ENCODE peak calls at places on chromosomes 11 and 22, in six cellular contexts. One of them, this sample, is unnamed.

GRCh38 chr22:49664891-49665290 is 162.8 kb downstream of the BRD1 start:
- DNase-seq in BE2C: no peak
- DNase-seq in left ventricle myocardium inferior: no peak
- DNase-seq in heart right ventricle: no peak
- DNase-seq in effector memory CD4-positive, alpha-beta T cell: no peak
- DNase-seq in CD8-positive, alpha-beta T cell: no peak
- DNase-seq in this sample: no peak

GRCh38 chr11:58574851-58575250 is 805 bp downstream of the LPXN start:
- DNase-seq in BE2C: no peak
- DNase-seq in left ventricle myocardium inferior: no peak
- DNase-seq in heart right ventricle: no peak
- DNase-seq in effector memory CD4-positive, alpha-beta T cell: no peak
- DNase-seq in CD8-positive, alpha-beta T cell: no peak
- DNase-seq in this sample: no peak

GRCh38 chr11:3341298-3341697 is 37.6 kb downstream of the ZNF195 start:
- DNase-seq in BE2C: peak; percentile 65
- DNase-seq in CD8-positive, alpha-beta T cell: peak; percentile 72
- DNase-seq in effector memory CD4-positive, alpha-beta T cell: peak; percentile 20
- DNase-seq in left ventricle myocardium inferior: peak; percentile 31
- DNase-seq in heart right ventricle: no peak
- DNase-seq in this sample: peak; percentile 55

GRCh38 chr11:38791346-38791961 is 2193.4 kb upstream of the RAG2 start:
- DNase-seq in heart right ventricle: peak; percentile 40
- DNase-seq in effector memory CD4-positive, alpha-beta T cell: no peak
- DNase-seq in left ventricle myocardium inferior: no peak
- DNase-seq in CD8-positive, alpha-beta T cell: no peak
- DNase-seq in BE2C: peak; percentile 51
- DNase-seq in this sample: no peak

GRCh38 chr22:24580276-24580675 is 12.6 kb downstream of the LRRC75B start:
- DNase-seq in BE2C: no peak
- DNase-seq in CD8-positive, alpha-beta T cell: no peak
- DNase-seq in effector memory CD4-positive, alpha-beta T cell: no peak
- DNase-seq in left ventricle myocardium inferior: no peak
- DNase-seq in heart right ventricle: no peak
- DNase-seq in this sample: no peak

GRCh38 chr11:102780491-102780918 is at the start of gene MMP10:
- DNase-seq in CD8-positive, alpha-beta T cell: no peak
- DNase-seq in effector memory CD4-positive, alpha-beta T cell: no peak
- DNase-seq in left ventricle myocardium inferior: no peak
- DNase-seq in BE2C: no peak
- DNase-seq in heart right ventricle: no peak
- DNase-seq in this sample: no peak

GRCh38 chr11:100930185-100930778 is 199.3 kb downstream of the PGR start:
- DNase-seq in heart right ventricle: peak; percentile 11
- DNase-seq in CD8-positive, alpha-beta T cell: no peak
- DNase-seq in effector memory CD4-positive, alpha-beta T cell: no peak
- DNase-seq in left ventricle myocardium inferior: no peak
- DNase-seq in BE2C: no peak
- DNase-seq in this sample: no peak

GRCh38 chr11:36041988-36042606 is 98.2 kb downstream of the LDLRAD3 start:
- DNase-seq in left ventricle myocardium inferior: no peak
- DNase-seq in BE2C: no peak
- DNase-seq in CD8-positive, alpha-beta T cell: no peak
- DNase-seq in effector memory CD4-positive, alpha-beta T cell: no peak
- DNase-seq in heart right ventricle: no peak
- DNase-seq in this sample: no peak

GRCh38 chr22:37752189-37753061 is 55.3 kb upstream of the GCAT start:
- DNase-seq in BE2C: peak; percentile 93
- DNase-seq in CD8-positive, alpha-beta T cell: no peak
- DNase-seq in heart right ventricle: peak; percentile 92
- DNase-seq in effector memory CD4-positive, alpha-beta T cell: no peak
- DNase-seq in left ventricle myocardium inferior: peak; percentile 95
- DNase-seq in this sample: no peak

GRCh38 chr11:76096552-76096951 is 109.8 kb downstream of the WNT11 start:
- DNase-seq in left ventricle myocardium inferior: no peak
- DNase-seq in effector memory CD4-positive, alpha-beta T cell: no peak
- DNase-seq in heart right ventricle: no peak
- DNase-seq in BE2C: peak; percentile 17
- DNase-seq in CD8-positive, alpha-beta T cell: no peak
- DNase-seq in this sample: no peak

GRCh38 chr22:17562906-17563870 is at the start of gene SLC25A18:
- DNase-seq in CD8-positive, alpha-beta T cell: no peak
- DNase-seq in left ventricle myocardium inferior: peak; percentile 71
- DNase-seq in BE2C: no peak
- DNase-seq in effector memory CD4-positive, alpha-beta T cell: no peak
- DNase-seq in heart right ventricle: peak; percentile 50
- DNase-seq in this sample: no peak

GRCh38 chr11:113549611-113550061 is 74.4 kb upstream of the DRD2 start:
- DNase-seq in left ventricle myocardium inferior: no peak
- DNase-seq in BE2C: no peak
- DNase-seq in CD8-positive, alpha-beta T cell: no peak
- DNase-seq in heart right ventricle: no peak
- DNase-seq in effector memory CD4-positive, alpha-beta T cell: no peak
- DNase-seq in this sample: no peak

GRCh38 chr11:111550258-111550657 is 9.7 kb downstream of the LAYN start:
- DNase-seq in left ventricle myocardium inferior: no peak
- DNase-seq in effector memory CD4-positive, alpha-beta T cell: no peak
- DNase-seq in CD8-positive, alpha-beta T cell: no peak
- DNase-seq in heart right ventricle: no peak
- DNase-seq in BE2C: no peak
- DNase-seq in this sample: no peak

GRCh38 chr11:46305295-46305694 is 27.8 kb downstream of the CREB3L1 start:
- DNase-seq in CD8-positive, alpha-beta T cell: no peak
- DNase-seq in BE2C: no peak
- DNase-seq in heart right ventricle: no peak
- DNase-seq in effector memory CD4-positive, alpha-beta T cell: no peak
- DNase-seq in left ventricle myocardium inferior: no peak
- DNase-seq in this sample: no peak

GRCh38 chr22:39179401-39179827 is 26.9 kb upstream of the CBX7 start:
- DNase-seq in left ventricle myocardium inferior: no peak
- DNase-seq in heart right ventricle: no peak
- DNase-seq in CD8-positive, alpha-beta T cell: no peak
- DNase-seq in BE2C: no peak
- DNase-seq in effector memory CD4-positive, alpha-beta T cell: no peak
- DNase-seq in this sample: no peak

GRCh38 chr22:42189761-42190160 is 59.2 kb upstream of the CYP2D6 start:
- DNase-seq in CD8-positive, alpha-beta T cell: no peak
- DNase-seq in left ventricle myocardium inferior: no peak
- DNase-seq in heart right ventricle: no peak
- DNase-seq in effector memory CD4-positive, alpha-beta T cell: no peak
- DNase-seq in BE2C: no peak
- DNase-seq in this sample: no peak
- H3K4me1 ChIP-seq in CD8-positive, alpha-beta T cell: peaks cover 14% of the 10 kb centered on the region
- H3K4me1 ChIP-seq in left ventricle myocardium inferior: peaks cover 10% of the 10 kb centered on the region
- H3K4me1 ChIP-seq in heart right ventricle: peaks cover 10% of the 10 kb centered on the region
- H3K4me1 ChIP-seq in effector memory CD4-positive, alpha-beta T cell: peaks cover 10% of the 10 kb centered on the region
- H3K4me1 ChIP-seq in BE2C: no peaks in the 10 kb centered on the region
- H3K4me1 ChIP-seq in this sample: peaks cover 29% of the 10 kb centered on the region

DNA sequence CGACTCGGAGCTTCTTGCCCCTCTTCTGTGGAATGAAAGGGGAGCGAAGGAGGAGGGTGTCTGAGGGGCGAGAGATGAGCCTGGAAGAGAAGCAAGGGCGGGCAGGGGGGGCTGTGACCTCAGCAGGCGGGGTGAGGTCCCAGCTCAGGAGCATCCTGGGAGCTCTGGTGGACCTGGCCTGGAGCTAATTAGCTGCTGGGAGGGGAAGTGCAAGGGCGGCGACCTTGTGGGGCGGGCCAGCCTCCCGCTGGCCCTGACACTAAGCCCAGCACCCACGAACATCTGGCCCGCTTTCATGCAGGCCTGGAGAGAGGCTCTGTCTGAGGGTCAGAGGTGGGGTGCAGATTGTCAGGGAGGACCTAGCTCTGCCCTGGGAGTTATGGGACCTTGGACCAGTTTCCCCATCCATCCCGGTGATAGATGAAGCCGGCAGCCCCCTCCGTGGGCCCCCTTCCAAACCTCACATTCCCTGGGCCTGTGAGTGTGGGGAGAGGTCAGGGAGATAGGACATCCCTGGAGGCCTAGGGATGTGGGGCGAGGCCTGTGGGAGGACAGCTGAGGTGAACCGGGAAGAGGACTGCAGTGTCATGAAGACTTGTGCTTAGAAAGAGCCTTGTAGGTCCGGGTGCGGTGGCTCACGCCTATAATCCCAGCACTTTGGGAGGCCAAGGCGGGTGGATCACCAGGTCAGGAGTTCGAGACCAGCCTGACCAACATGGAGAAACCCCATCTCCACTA is 28.5 kb upstream of the CD82 start:
- DNase-seq in heart right ventricle: no peak
- DNase-seq in left ventricle myocardium inferior: no peak
- DNase-seq in CD8-positive, alpha-beta T cell: no peak
- DNase-seq in effector memory CD4-positive, alpha-beta T cell: no peak
- DNase-seq in BE2C: peak; percentile 7
- DNase-seq in this sample: no peak
- H3K4me1 ChIP-seq in heart right ventricle: no peaks in the 10 kb centered on the region
- H3K4me1 ChIP-seq in left ventricle myocardium inferior: peaks cover 11% of the 10 kb centered on the region
- H3K4me1 ChIP-seq in CD8-positive, alpha-beta T cell: no peaks in the 10 kb centered on the region
- H3K4me1 ChIP-seq in effector memory CD4-positive, alpha-beta T cell: peaks cover 3% of the 10 kb centered on the region
- H3K4me1 ChIP-seq in BE2C: no peaks in the 10 kb centered on the region
- H3K4me1 ChIP-seq in this sample: no peaks in the 10 kb centered on the region

GRCh38 chr11:55652560-55652959 is 4.4 kb downstream of the OR4S2 start:
- DNase-seq in heart right ventricle: no peak
- DNase-seq in left ventricle myocardium inferior: no peak
- DNase-seq in CD8-positive, alpha-beta T cell: no peak
- DNase-seq in effector memory CD4-positive, alpha-beta T cell: no peak
- DNase-seq in BE2C: no peak
- DNase-seq in this sample: no peak

DNA sequence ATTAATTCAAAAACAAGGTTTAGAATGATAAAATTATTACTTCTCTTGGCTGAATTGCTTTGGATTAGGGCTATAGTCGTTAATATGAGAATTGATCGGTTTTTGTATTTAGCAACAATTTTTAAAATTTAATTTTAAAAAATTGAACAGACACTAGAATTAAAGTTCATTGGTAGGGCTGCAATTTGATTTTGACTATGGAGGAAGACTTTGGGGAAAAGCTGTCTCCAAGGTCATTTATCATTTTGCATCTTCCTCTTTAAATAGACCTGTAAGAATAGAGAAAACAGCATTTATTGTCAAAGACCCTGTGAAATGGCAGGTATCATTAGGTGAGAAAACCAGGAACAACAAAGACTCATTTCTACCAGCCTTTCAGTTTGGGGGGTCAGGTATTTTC is at the start of gene OR4S2:
- DNase-seq in CD8-positive, alpha-beta T cell: no peak
- DNase-seq in left ventricle myocardium inferior: no peak
- DNase-seq in heart right ventricle: no peak
- DNase-seq in effector memory CD4-positive, alpha-beta T cell: no peak
- DNase-seq in BE2C: no peak
- DNase-seq in this sample: no peak
- H3K4me1 ChIP-seq in CD8-positive, alpha-beta T cell: no peaks in the 10 kb centered on the region
- H3K4me1 ChIP-seq in left ventricle myocardium inferior: no peaks in the 10 kb centered on the region
- H3K4me1 ChIP-seq in heart right ventricle: no peaks in the 10 kb centered on the region
- H3K4me1 ChIP-seq in effector memory CD4-positive, alpha-beta T cell: no peaks in the 10 kb centered on the region
- H3K4me1 ChIP-seq in BE2C: no peaks in the 10 kb centered on the region
- H3K4me1 ChIP-seq in this sample: no peaks in the 10 kb centered on the region

GRCh38 chr22:36367479-36367878 is 20.3 kb downstream of the MYH9 start:
- DNase-seq in effector memory CD4-positive, alpha-beta T cell: no peak
- DNase-seq in heart right ventricle: no peak
- DNase-seq in BE2C: no peak
- DNase-seq in CD8-positive, alpha-beta T cell: no peak
- DNase-seq in left ventricle myocardium inferior: no peak
- DNase-seq in this sample: peak; percentile 44

GRCh38 chr22:36369004-36369921 is 18.5 kb downstream of the MYH9 start:
- DNase-seq in BE2C: no peak
- DNase-seq in heart right ventricle: no peak
- DNase-seq in CD8-positive, alpha-beta T cell: no peak
- DNase-seq in left ventricle myocardium inferior: no peak
- DNase-seq in effector memory CD4-positive, alpha-beta T cell: no peak
- DNase-seq in this sample: no peak

GRCh38 chr22:36368359-36368983 is 19.3 kb downstream of the MYH9 start:
- DNase-seq in left ventricle myocardium inferior: no peak
- DNase-seq in BE2C: peak; percentile 86
- DNase-seq in effector memory CD4-positive, alpha-beta T cell: no peak
- DNase-seq in CD8-positive, alpha-beta T cell: no peak
- DNase-seq in heart right ventricle: no peak
- DNase-seq in this sample: no peak

GRCh38 chr22:36371920-36372319 is 15.8 kb downstream of the MYH9 start:
- DNase-seq in effector memory CD4-positive, alpha-beta T cell: no peak
- DNase-seq in left ventricle myocardium inferior: no peak
- DNase-seq in CD8-positive, alpha-beta T cell: no peak
- DNase-seq in heart right ventricle: no peak
- DNase-seq in BE2C: no peak
- DNase-seq in this sample: no peak

GRCh38 chr22:36369922-36370781 is 17.6 kb downstream of the MYH9 start:
- DNase-seq in heart right ventricle: peak; percentile 55
- DNase-seq in left ventricle myocardium inferior: peak; percentile 48
- DNase-seq in BE2C: no peak
- DNase-seq in effector memory CD4-positive, alpha-beta T cell: no peak
- DNase-seq in CD8-positive, alpha-beta T cell: no peak
- DNase-seq in this sample: peak; percentile 53
- H3K4me1 ChIP-seq in heart right ventricle: peaks cover 100% of the 10 kb centered on the region
- H3K4me1 ChIP-seq in left ventricle myocardium inferior: peaks cover 100% of the 10 kb centered on the region
- H3K4me1 ChIP-seq in BE2C: peaks cover 29% of the 10 kb centered on the region
- H3K4me1 ChIP-seq in effector memory CD4-positive, alpha-beta T cell: peaks cover 99% of the 10 kb centered on the region
- H3K4me1 ChIP-seq in CD8-positive, alpha-beta T cell: peaks cover 100% of the 10 kb centered on the region
- H3K4me1 ChIP-seq in this sample: peaks cover 100% of the 10 kb centered on the region

GRCh38 chr11:68711114-68711513 is 26.8 kb downstream of the GAL start:
- DNase-seq in CD8-positive, alpha-beta T cell: no peak
- DNase-seq in heart right ventricle: no peak
- DNase-seq in left ventricle myocardium inferior: no peak
- DNase-seq in effector memory CD4-positive, alpha-beta T cell: no peak
- DNase-seq in BE2C: no peak
- DNase-seq in this sample: no peak

GRCh38 chr11:68707527-68707926 is 23.2 kb downstream of the GAL start:
- DNase-seq in CD8-positive, alpha-beta T cell: no peak
- DNase-seq in effector memory CD4-positive, alpha-beta T cell: no peak
- DNase-seq in heart right ventricle: no peak
- DNase-seq in BE2C: no peak
- DNase-seq in left ventricle myocardium inferior: no peak
- DNase-seq in this sample: no peak

GRCh38 chr11:68714047-68714856 is 29.9 kb downstream of the GAL start:
- DNase-seq in BE2C: no peak
- DNase-seq in effector memory CD4-positive, alpha-beta T cell: no peak
- DNase-seq in left ventricle myocardium inferior: no peak
- DNase-seq in CD8-positive, alpha-beta T cell: no peak
- DNase-seq in heart right ventricle: no peak
- DNase-seq in this sample: no peak

GRCh38 chr11:68709064-68709463 is 24.7 kb downstream of the GAL start:
- DNase-seq in BE2C: no peak
- DNase-seq in CD8-positive, alpha-beta T cell: no peak
- DNase-seq in left ventricle myocardium inferior: no peak
- DNase-seq in heart right ventricle: no peak
- DNase-seq in effector memory CD4-positive, alpha-beta T cell: no peak
- DNase-seq in this sample: no peak

GRCh38 chr11:68710445-68710844 is 26.1 kb downstream of the GAL start:
- DNase-seq in effector memory CD4-positive, alpha-beta T cell: no peak
- DNase-seq in heart right ventricle: no peak
- DNase-seq in CD8-positive, alpha-beta T cell: no peak
- DNase-seq in left ventricle myocardium inferior: no peak
- DNase-seq in BE2C: no peak
- DNase-seq in this sample: no peak
- H3K4me1 ChIP-seq in effector memory CD4-positive, alpha-beta T cell: no peaks in the 10 kb centered on the region
- H3K4me1 ChIP-seq in heart right ventricle: no peaks in the 10 kb centered on the region
- H3K4me1 ChIP-seq in CD8-positive, alpha-beta T cell: no peaks in the 10 kb centered on the region
- H3K4me1 ChIP-seq in left ventricle myocardium inferior: peaks cover 7% of the 10 kb centered on the region
- H3K4me1 ChIP-seq in BE2C: peaks cover 8% of the 10 kb centered on the region
- H3K4me1 ChIP-seq in this sample: no peaks in the 10 kb centered on the region

This sample was measured in CD8-positive, alpha-beta memory T cell.